ENCODE peak calls at places on chromosomes 13 and 19, in ten cellular contexts. K is heart left ventricle, P is fibroblast of lung, V is H9, L is adrenal gland, G is PC-9, T is heart right ventricle, H is A549, F is astrocyte, I is body of pancreas. U is an unnamed sample.
A peak's percentile ranks its signal among the peaks of the same experiment; 100 is the strongest.

GRCh38 chr13:100139822-100140221 is 50.9 kb downstream of the PCCA start:
- DNase-seq in F (peak; percentile 53), P (peak; percentile 41), K (no peak), G (no peak), I (no peak), H (no peak), L (no peak), T (no peak), V (no peak), U (no peak)

GRCh38 chr19:35295453-35295791 is 3.5 kb downstream of the MAG start:
- DNase-seq in G (no peak), F (no peak), H (no peak), P (no peak), T (no peak), L (no peak), I (no peak), K (no peak), V (no peak), U (no peak)

GRCh38 chr13:101384929-101385328 is 31.4 kb downstream of the NALCN start:
- DNase-seq in I (no peak), L (no peak), F (no peak), K (no peak), H (no peak), V (no peak), G (no peak), P (no peak), T (no peak), U (no peak)

GRCh38 chr19:49988433-49988832 is 27.5 kb upstream of the SIGLEC11 start:
- DNase-seq in L (no peak), V (no peak), K (no peak), T (no peak), G (no peak), I (no peak), F (peak; percentile 70), P (peak; percentile 29), H (no peak), U (no peak)

GRCh38 chr19:46040952-46041500 is at the start of gene IGFL4:
- DNase-seq in H (peak; percentile 41), V (no peak), P (peak; percentile 14), F (peak; percentile 24), L (no peak), G (peak; percentile 80), I (no peak), K (no peak), T (no peak), U (no peak)

GRCh38 chr19:3041756-3042517 is 12.9 kb upstream of the TLE2 start:
- DNase-seq in T (no peak), G (no peak), F (no peak), P (no peak), K (no peak), V (no peak), I (no peak), H (no peak), L (no peak), U (no peak)

GRCh38 chr13:96898855-96899254 is 95.4 kb downstream of the OXGR1 start:
- DNase-seq in H (no peak), I (no peak), F (no peak), G (no peak), L (no peak), P (no peak), T (no peak), V (peak; percentile 38), K (no peak), U (no peak)

GRCh38 chr13:75705395-75705794 is 69.3 kb downstream of the LMO7 start:
- DNase-seq in G (peak; percentile 97), V (no peak), F (peak; percentile 93), H (peak; percentile 91), K (no peak), L (no peak), I (no peak), T (no peak), P (peak; percentile 59), U (no peak)

GRCh38 chr13:22030321-22030720 is 359.4 kb downstream of the FGF9 start:
- DNase-seq in T (no peak), K (no peak), F (no peak), I (no peak), P (no peak), H (no peak), G (no peak), V (no peak), L (no peak), U (no peak)

GRCh38 chr19:403221-404036 is 5.5 kb downstream of the C2CD4C start:
- DNase-seq in G (no peak), K (no peak), T (no peak), F (no peak), V (peak; percentile 28), L (no peak), P (no peak), H (peak; percentile 16), I (peak; percentile 5), U (no peak)

GRCh38 chr13:109427695-109428094 is 358.7 kb downstream of the IRS2 start:
- DNase-seq in K (no peak), H (no peak), F (no peak), L (no peak), V (no peak), G (no peak), T (no peak), I (no peak), P (no peak), U (no peak)

GRCh38 chr19:57245066-57245465 is 4.6 kb downstream of the ZNF805 start:
- DNase-seq in V (no peak), H (no peak), L (no peak), P (no peak), G (no peak), I (no peak), T (no peak), K (no peak), F (no peak), U (no peak)

GRCh38 chr19:39645800-39646411 is 9.8 kb upstream of the LGALS16 start:
- DNase-seq in H (no peak), K (no peak), T (no peak), G (no peak), V (no peak), P (peak; percentile 10), F (no peak), L (no peak), I (no peak), U (no peak)

GRCh38 chr13:78040431-78040830 is 121.8 kb upstream of the EDNRB start:
- DNase-seq in I (no peak), K (no peak), T (no peak), P (no peak), V (no peak), G (no peak), H (no peak), F (no peak), L (no peak), U (no peak)

DNA sequence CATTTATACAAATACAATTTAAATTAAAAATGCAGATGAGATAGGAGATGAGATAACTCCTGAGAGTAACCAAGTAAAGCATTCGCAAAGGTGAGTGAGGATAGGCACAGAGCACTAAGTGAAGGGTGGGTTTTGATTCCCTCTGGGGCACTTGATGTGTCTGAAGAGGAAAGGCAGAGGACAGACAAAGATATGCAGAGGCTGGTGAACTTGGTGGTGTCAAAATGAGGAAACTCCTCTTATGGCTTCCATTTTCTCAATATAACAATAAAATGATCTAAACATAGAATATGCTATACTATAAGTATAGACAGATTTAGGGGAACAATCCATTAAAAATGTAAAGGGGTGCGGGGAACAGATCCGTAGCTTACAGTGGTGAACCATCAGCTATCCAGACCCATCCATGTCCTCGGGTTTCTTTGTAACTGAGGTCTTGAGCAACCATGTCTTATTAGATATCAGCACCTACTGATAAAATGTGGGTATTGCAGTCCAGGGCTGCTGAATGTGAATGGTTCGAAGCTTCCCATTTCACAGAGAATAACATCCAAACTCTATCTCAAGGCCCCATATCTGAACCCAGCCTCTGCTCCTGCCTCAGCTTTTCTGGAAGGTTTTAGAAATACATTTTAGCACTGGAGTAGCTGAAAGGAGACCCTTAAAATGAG is 73.9 kb upstream of the SLC10A2 start:
- DNase-seq in I (no peak), L (peak; percentile 15), F (no peak), T (no peak), G (no peak), V (peak; percentile 37), P (peak; percentile 2), K (no peak), H (peak; percentile 10), U (no peak)
- TF ChIP-seq CTCF in I (peak; percentile 44), L (peak; percentile 67), F (peak; percentile 32), T (peak; percentile 41), G (peak; percentile 70), V (peak; percentile 73), P (peak; percentile 22), K (peak; percentile 18), H (no peak), U (peak; percentile 62)

GRCh38 chr19:47503823-47504145 is 11.1 kb downstream of the NAPA start:
- DNase-seq in H (no peak), K (no peak), G (no peak), V (no peak), L (no peak), I (no peak), P (no peak), F (no peak), T (no peak), U (no peak)
- H3K4me1 ChIP-seq in H (no peaks in the 10 kb centered on the region), K (peaks cover 44% of the 10 kb centered on the region), G (no peaks in the 10 kb centered on the region), V (no peaks in the 10 kb centered on the region), L (peaks cover 49% of the 10 kb centered on the region), I (peaks cover 37% of the 10 kb centered on the region), P (no peaks in the 10 kb centered on the region), F (no peaks in the 10 kb centered on the region), T (peaks cover 49% of the 10 kb centered on the region), U (peaks cover 67% of the 10 kb centered on the region)

GRCh38 chr19:13844130-13844631 is 32.8 kb upstream of the NANOS3 start:
- DNase-seq in G (peak; percentile 53), L (no peak), T (no peak), F (no peak), K (peak; percentile 32), V (no peak), H (peak; percentile 78), I (no peak), P (no peak), U (no peak)

GRCh38 chr19:13840751-13841338 is 36.1 kb upstream of the NANOS3 start:
- DNase-seq in K (no peak), F (no peak), V (no peak), P (no peak), I (no peak), T (no peak), G (no peak), L (no peak), H (no peak), U (no peak)

GRCh38 chr19:13841339-13842293 is 35.3 kb upstream of the NANOS3 start:
- DNase-seq in I (peak; percentile 55), V (peak; percentile 32), L (no peak), G (peak; percentile 63), P (no peak), T (no peak), H (peak; percentile 53), K (peak; percentile 78), F (no peak), U (no peak)

GRCh38 chr19:13843104-13843921 is 33.6 kb upstream of the NANOS3 start:
- DNase-seq in H (peak; percentile 86), I (peak; percentile 57), F (no peak), K (peak; percentile 64), G (peak; percentile 87), V (peak; percentile 74), L (no peak), P (no peak), T (peak; percentile 72), U (peak; percentile 56)

GRCh38 chr19:13842294-13843103 is 34.4 kb upstream of the NANOS3 start:
- DNase-seq in V (peak; percentile 56), P (peak; percentile 72), L (peak; percentile 85), H (peak; percentile 82), T (peak; percentile 91), K (peak; percentile 93), F (no peak), G (peak; percentile 56), I (peak; percentile 88), U (peak; percentile 91)
- TF ChIP-seq CTCF in V (peak; percentile 14), P (no peak), L (no peak), H (no peak), T (peak; percentile 5), K (no peak), F (no peak), G (no peak), I (no peak), U (peak; percentile 22)

GRCh38 chr19:48646192-48646911 is 365 bp upstream of the CA11 start:
- DNase-seq in K (peak; percentile 92), L (peak; percentile 91), I (peak; percentile 89), G (peak; percentile 66), P (peak; percentile 79), T (peak; percentile 91), H (peak; percentile 91), F (peak; percentile 56), V (peak; percentile 96), U (peak; percentile 88)
- H3K4me1 ChIP-seq in K (peaks cover 21% of the 10 kb centered on the region), L (peaks cover 13% of the 10 kb centered on the region), I (peaks cover 22% of the 10 kb centered on the region), G (peaks cover 23% of the 10 kb centered on the region), P (peaks cover 2% of the 10 kb centered on the region), T (peaks cover 25% of the 10 kb centered on the region), H (peaks cover 18% of the 10 kb centered on the region), F (peaks cover 19% of the 10 kb centered on the region), V (no peaks in the 10 kb centered on the region), U (peaks cover 24% of the 10 kb centered on the region)